ENCODE peak calls at places on chromosomes 16 and 17, in seven cellular contexts. E, D, R, T, G, B and X are unnamed samples.

GRCh38 chr17:4230142-4230541 is 33.6 kb downstream of the ANKFY1 start:
- DNase-seq in E (no peak), D (no peak), R (no peak), T (no peak), G (no peak), B (no peak), X (no peak)

GRCh38 chr17:1060991-1061390 is 64.1 kb downstream of the TIMM22 start:
- DNase-seq in E (peak), D (no peak), R (no peak), T (peak), G (peak), B (peak), X (peak)

GRCh38 chr16:27222499-27223225 is 19.3 kb downstream of the KDM8 start:
- DNase-seq in E (no peak), D (no peak), R (no peak), T (no peak), G (no peak), B (no peak), X (peak)

GRCh38 chr17:69535022-69535570 is 120.6 kb downstream of the MAP2K6 start:
- DNase-seq in E (peak), D (no peak), R (no peak), T (no peak), G (no peak), B (no peak), X (no peak)

GRCh38 chr16:58883131-58883530 is 149.0 kb upstream of the GOT2 start:
- DNase-seq in E (no peak), D (no peak), R (no peak), T (no peak), G (no peak), B (no peak), X (no peak)

GRCh38 chr17:42517516-42517915 is 18.5 kb upstream of the NAGLU start:
- DNase-seq in E (peak), D (peak), R (peak), T (peak), G (peak), B (peak), X (peak)

GRCh38 chr17:80095844-80096475 is 5.4 kb upstream of the GAA start:
- DNase-seq in E (no peak), D (no peak), R (no peak), T (no peak), G (no peak), B (no peak), X (no peak)

GRCh38 chr16:10961231-10961630 is 16.9 kb downstream of the CLEC16A start:
- DNase-seq in E (no peak), D (no peak), R (no peak), T (no peak), G (no peak), B (no peak), X (no peak)

GRCh38 chr17:48961516-48962233 is 6.7 kb downstream of the GIP start:
- DNase-seq in E (no peak), D (no peak), R (no peak), T (peak), G (no peak), B (no peak), X (no peak)

GRCh38 chr16:87165151-87165550 is 152.0 kb downstream of the C16orf95 start:
- DNase-seq in E (no peak), D (no peak), R (no peak), T (no peak), G (no peak), B (no peak), X (no peak)